ENCODE peak calls at places on chromosomes 1 and 21, in eight cellular contexts. Z, O, W, S, X, B, D and Q are unnamed samples.

GRCh38 chr1:61270761-61271411 is 188.5 kb downstream of the NFIA start:
- DNase-seq in B (no peak), Z (no peak), O (no peak), X (no peak), W (no peak), S (no peak), D (no peak), Q (no peak)

GRCh38 chr1:243595527-243596206 is 254.4 kb downstream of the AKT3 start:
- DNase-seq in X (no peak), O (no peak), Z (no peak), S (no peak), B (no peak), D (no peak), W (no peak), Q (no peak)

GRCh38 chr1:99975569-99975968 is 5.8 kb downstream of the SLC35A3 start:
- DNase-seq in B (no peak), O (no peak), X (no peak), W (no peak), D (no peak), Z (no peak), S (no peak), Q (no peak)

GRCh38 chr21:34606051-34606450 is 8.9 kb downstream of the RCAN1 start:
- DNase-seq in W (no peak), Z (no peak), X (no peak), D (peak), O (no peak), S (no peak), B (no peak), Q (no peak)

GRCh38 chr1:24878775-24879742 is 51.0 kb downstream of the RUNX3 start:
- DNase-seq in X (no peak), O (no peak), B (no peak), Z (no peak), D (no peak), S (no peak), W (no peak), Q (peak)

GRCh38 chr1:11842154-11843041 is 5.2 kb downstream of the NPPA start:
- DNase-seq in D (no peak), O (no peak), S (no peak), X (peak), B (no peak), W (no peak), Z (no peak), Q (no peak)

GRCh38 chr1:236762410-236762809 is 32.7 kb upstream of the MTR start:
- DNase-seq in D (no peak), O (no peak), W (no peak), X (no peak), S (no peak), B (no peak), Z (no peak), Q (no peak)

GRCh38 chr1:21311016-21311415 is 20.8 kb upstream of the ECE1 start:
- DNase-seq in S (no peak), B (no peak), X (peak), D (no peak), O (no peak), W (peak), Z (no peak), Q (no peak)

GRCh38 chr1:53046930-53047329 is 15.1 kb upstream of the PODN start:
- DNase-seq in S (no peak), X (peak), O (no peak), Z (no peak), B (no peak), D (no peak), W (peak), Q (no peak)

GRCh38 chr1:187922255-187922654 is 1093.5 kb downstream of the PLA2G4A start:
- DNase-seq in X (no peak), S (no peak), Z (no peak), W (no peak), D (no peak), B (no peak), O (no peak), Q (no peak)

GRCh38 chr1:214846276-214846675 is 236.3 kb upstream of the KCNK2 start:
- DNase-seq in Z (no peak), O (no peak), W (no peak), D (no peak), S (no peak), X (no peak), B (no peak), Q (no peak)

GRCh38 chr1:30522031-30523004 is 201.1 kb downstream of the MATN1 start:
- DNase-seq in W (no peak), X (peak), D (no peak), O (no peak), S (no peak), B (no peak), Z (peak), Q (peak)

GRCh38 chr1:100362821-100363466 is 10.6 kb downstream of the CDC14A start:
- DNase-seq in D (peak), B (no peak), X (no peak), W (no peak), O (no peak), S (no peak), Z (no peak), Q (peak)

GRCh38 chr21:34020005-34020847 is 53.2 kb upstream of the MRPS6 start:
- DNase-seq in O (no peak), S (no peak), B (no peak), Z (no peak), W (no peak), X (no peak), D (no peak), Q (no peak)

GRCh38 chr1:233668725-233669294 is 54.9 kb downstream of the KCNK1 start:
- DNase-seq in W (peak), X (peak), O (peak), B (no peak), D (no peak), S (no peak), Z (no peak), Q (no peak)

GRCh38 chr1:84303154-84303830 is 1.8 kb downstream of the SAMD13 start:
- DNase-seq in D (no peak), S (no peak), O (no peak), B (no peak), Z (no peak), W (no peak), X (no peak), Q (no peak)

GRCh38 chr1:51843948-51844347 is 34.6 kb downstream of the NRDC start:
- DNase-seq in B (no peak), O (no peak), Z (no peak), D (peak), S (no peak), X (no peak), W (no peak), Q (no peak)

GRCh38 chr1:219362702-219363101 is 189.0 kb downstream of the LYPLAL1 start:
- DNase-seq in W (no peak), O (no peak), D (no peak), X (no peak), S (no peak), Z (no peak), B (no peak), Q (no peak)

GRCh38 chr1:41662061-41662655 is 177.7 kb upstream of the EDN2 start:
- DNase-seq in Z (peak), S (no peak), B (peak), O (peak), W (peak), X (peak), D (peak), Q (peak)

GRCh38 chr1:22317231-22317919 is 134.3 kb upstream of the ZBTB40 start:
- DNase-seq in D (peak), B (peak), S (peak), O (peak), X (no peak), Z (no peak), W (peak), Q (peak)

GRCh38 chr1:194512957-194513356 is 1326.5 kb upstream of the B3GALT2 start:
- DNase-seq in W (no peak), X (no peak), D (no peak), Z (no peak), S (no peak), O (no peak), B (no peak), Q (no peak)

GRCh38 chr1:43205671-43206070 is 33.5 kb downstream of the CFAP57 start:
- DNase-seq in Z (no peak), O (peak), X (no peak), W (peak), B (no peak), D (no peak), S (no peak), Q (no peak)

GRCh38 chr1:19353596-19353995 is 41.5 kb downstream of the SLC66A1 start:
- DNase-seq in S (no peak), B (no peak), O (no peak), X (no peak), Z (no peak), D (peak), W (no peak), Q (no peak)

GRCh38 chr21:25970254-25970930 is 200.2 kb downstream of the APP start:
- DNase-seq in W (no peak), B (no peak), Z (no peak), O (no peak), S (no peak), D (no peak), X (no peak), Q (no peak)